ENCODE peak calls at places on chromosomes 12 and 14, in five cellular contexts. X is GM12878; F is IMR-90; J is CD8-positive, alpha-beta T cell; H is GM20000. U is an unnamed sample.
A peak's percentile ranks its signal among the peaks of the same experiment; 100 is the strongest.

GRCh38 chr12:54521291-54522062 is 23.9 kb downstream of the NCKAP1L start:
- DNase-seq in X (no peak), F (no peak), J (no peak), H (no peak), U (no peak)

GRCh38 chr12:97650242-97650641 is 187.6 kb downstream of the RMST start:
- DNase-seq in X (no peak), F (no peak), J (no peak), H (no peak), U (no peak)

GRCh38 chr12:87270894-87271293 is 758.3 kb downstream of the C12orf50 start:
- DNase-seq in X (no peak), F (peak; percentile 68), J (no peak), H (no peak), U (no peak)

GRCh38 chr14:100523131-100523530 is 64.1 kb downstream of the BEGAIN start:
- DNase-seq in X (no peak), F (no peak), J (no peak), H (no peak), U (no peak)

GRCh38 chr12:76259660-76260389 is 88.4 kb downstream of the BBS10 start:
- DNase-seq in X (no peak), F (peak; percentile 94), J (no peak), H (no peak), U (no peak)

GRCh38 chr14:39939023-39939422 is 506.8 kb upstream of the FBXO33 start:
- DNase-seq in X (no peak), F (no peak), J (no peak), H (no peak), U (no peak)

GRCh38 chr12:13000935-13001724 is 1.1 kb upstream of the HEBP1 start:
- DNase-seq in X (no peak), F (peak; percentile 32), J (peak; percentile 9), H (peak; percentile 77), U (peak; percentile 59)

GRCh38 chr12:6306599-6307220 is 3.8 kb upstream of the PLEKHG6 start:
- DNase-seq in X (no peak), F (no peak), J (no peak), H (no peak), U (no peak)

GRCh38 chr12:96986883-96987523 is 79.9 kb downstream of the NEDD1 start:
- DNase-seq in X (no peak), F (peak; percentile 7), J (no peak), H (peak; percentile 49), U (peak; percentile 44)

GRCh38 chr14:95326987-95327386 is 7.3 kb upstream of the CLMN start:
- DNase-seq in X (no peak), F (no peak), J (no peak), H (no peak), U (no peak)

GRCh38 chr14:71311061-71311460 is 403.8 kb downstream of the PCNX1 start:
- DNase-seq in X (no peak), F (no peak), J (no peak), H (no peak), U (no peak)

GRCh38 chr14:55807059-55807499 is 227.1 kb downstream of the KTN1 start:
- DNase-seq in X (no peak), F (peak; percentile 80), J (peak; percentile 66), H (no peak), U (no peak)

GRCh38 chr14:101962503-101962874 is 1.9 kb upstream of the DYNC1H1 start:
- DNase-seq in X (no peak), F (peak; percentile 93), J (no peak), H (no peak), U (no peak)

GRCh38 chr14:91361236-91361811 is 56.3 kb downstream of the CCDC88C start:
- DNase-seq in X (no peak), F (peak; percentile 34), J (no peak), H (no peak), U (no peak)

GRCh38 chr12:121590476-121591143 is 9.8 kb upstream of the KDM2B start:
- DNase-seq in X (peak; percentile 74), F (peak; percentile 69), J (peak; percentile 54), H (peak; percentile 80), U (no peak)

GRCh38 chr12:109545826-109546225 is 27.5 kb downstream of the MMAB start:
- DNase-seq in X (no peak), F (no peak), J (no peak), H (no peak), U (no peak)

GRCh38 chr14:85415015-85415712 is 114.8 kb upstream of the FLRT2 start:
- DNase-seq in X (no peak), F (peak; percentile 93), J (no peak), H (no peak), U (no peak)

GRCh38 chr12:63928305-63928704 is 83.8 kb downstream of the SRGAP1 start:
- DNase-seq in X (no peak), F (no peak), J (no peak), H (no peak), U (no peak)

GRCh38 chr12:104682790-104683279 is 226.1 kb downstream of the CHST11 start:
- DNase-seq in X (peak; percentile 51), F (no peak), J (peak; percentile 47), H (peak; percentile 64), U (no peak)

GRCh38 chr12:3965096-3965495 is 91.9 kb upstream of the PARP11 start:
- DNase-seq in X (no peak), F (no peak), J (no peak), H (no peak), U (no peak)

GRCh38 chr12:26692417-26692816 is 140.6 kb downstream of the ITPR2 start:
- DNase-seq in X (no peak), F (no peak), J (no peak), H (no peak), U (no peak)

GRCh38 chr12:109873653-109874052 is 6.7 kb downstream of the GLTP start:
- DNase-seq in X (no peak), F (peak; percentile 42), J (no peak), H (no peak), U (no peak)

GRCh38 chr14:102050625-102051024 is 36.2 kb downstream of the HSP90AA1 start:
- DNase-seq in X (no peak), F (peak; percentile 82), J (no peak), H (no peak), U (no peak)

GRCh38 chr14:28785096-28785952 is 18.7 kb downstream of the FOXG1 start:
- DNase-seq in X (no peak), F (peak; percentile 0), J (no peak), H (no peak), U (peak; percentile 49)

GRCh38 chr12:116389990-116390655 is 112.6 kb upstream of the MED13L start:
- DNase-seq in X (no peak), F (peak; percentile 98), J (no peak), H (no peak), U (no peak)

GRCh38 chr12:25337916-25338315 is 87.2 kb upstream of the KRAS start:
- DNase-seq in X (no peak), F (no peak), J (no peak), H (no peak), U (no peak)

DNA sequence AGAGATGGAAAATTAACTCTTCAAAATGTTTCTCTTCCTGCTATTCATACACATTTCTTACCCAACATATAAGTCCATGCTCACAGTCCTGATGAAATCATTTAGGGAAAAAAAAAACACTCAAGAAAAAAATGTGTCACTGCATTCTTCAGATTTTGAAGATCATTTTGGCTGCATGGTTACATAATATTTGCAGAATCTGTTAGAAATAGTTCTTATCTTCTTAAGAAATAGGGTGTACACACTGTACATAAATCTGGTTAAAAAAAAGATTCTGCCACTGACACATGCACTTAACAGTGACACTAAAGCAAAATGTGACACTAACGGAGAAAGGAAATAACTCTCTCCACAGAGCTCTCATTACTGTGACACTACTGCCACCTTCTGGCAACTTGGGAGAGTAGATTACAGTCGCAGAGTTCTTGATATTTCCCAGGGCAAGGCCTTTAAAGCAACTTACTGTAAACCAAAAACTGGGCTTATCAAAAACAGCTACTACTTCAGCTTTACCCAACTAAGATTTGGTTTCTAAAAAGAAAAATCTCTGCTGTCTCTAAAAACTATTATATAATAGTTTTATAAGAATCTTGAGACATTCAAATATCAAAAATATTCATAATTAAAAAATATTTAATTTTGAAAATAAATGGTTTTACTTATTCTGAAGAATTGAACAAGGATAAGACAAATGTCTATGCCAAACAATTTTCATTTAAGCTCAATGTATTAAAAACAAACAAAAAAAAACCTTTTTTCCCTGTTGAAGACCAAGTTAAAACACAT is 65.0 kb downstream of the SETD3 start:
- DNase-seq in X (peak; percentile 55), F (peak; percentile 82), J (peak; percentile 56), H (peak; percentile 75), U (peak; percentile 66)
- TF ChIP-seq CTCF in X (peak; percentile 75), F (peak; percentile 85), J (peak; percentile 92), H (peak; percentile 29), U (peak; percentile 68)

DNA sequence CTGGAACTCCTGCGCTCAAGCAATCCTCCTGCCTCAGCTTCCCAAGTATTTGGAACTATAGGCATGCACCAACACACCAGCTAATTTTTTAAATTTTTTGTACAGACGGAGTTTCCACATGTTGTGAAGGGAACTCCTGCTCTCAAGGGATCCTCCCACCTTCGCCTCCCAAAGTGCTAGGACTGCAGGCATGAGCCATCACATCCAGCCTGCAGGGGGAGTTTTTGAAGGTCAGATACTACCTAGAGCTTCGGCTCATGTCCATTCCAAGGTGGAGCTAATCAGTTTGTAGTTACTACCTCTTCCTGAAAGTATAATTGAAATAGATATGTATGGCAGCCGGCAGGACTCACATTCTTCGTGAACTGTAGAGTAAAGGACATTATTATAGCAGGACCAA is 3.7 kb upstream of the TAS2R19 start:
- DNase-seq in X (no peak), F (no peak), J (no peak), H (no peak), U (peak; percentile 26)
- TF ChIP-seq CTCF in X (no peak), F (no peak), J (no peak), H (no peak), U (no peak)

GRCh38 chr12:92654929-92655328 is 47.9 kb upstream of the PLEKHG7 start:
- DNase-seq in X (no peak), F (peak; percentile 43), J (no peak), H (no peak), U (no peak)

GRCh38 chr12:92649511-92650227 is 53.1 kb upstream of the PLEKHG7 start:
- DNase-seq in X (peak; percentile 67), F (peak; percentile 90), J (peak; percentile 52), H (peak; percentile 70), U (peak; percentile 63)

GRCh38 chr12:92648242-92649031 is 54.4 kb upstream of the PLEKHG7 start:
- DNase-seq in X (no peak), F (peak; percentile 14), J (no peak), H (no peak), U (no peak)

GRCh38 chr12:92650228-92650822 is 52.5 kb upstream of the PLEKHG7 start:
- DNase-seq in X (no peak), F (no peak), J (no peak), H (no peak), U (no peak)
- TF ChIP-seq CTCF in X (no peak), F (no peak), J (no peak), H (no peak), U (no peak)

DNA sequence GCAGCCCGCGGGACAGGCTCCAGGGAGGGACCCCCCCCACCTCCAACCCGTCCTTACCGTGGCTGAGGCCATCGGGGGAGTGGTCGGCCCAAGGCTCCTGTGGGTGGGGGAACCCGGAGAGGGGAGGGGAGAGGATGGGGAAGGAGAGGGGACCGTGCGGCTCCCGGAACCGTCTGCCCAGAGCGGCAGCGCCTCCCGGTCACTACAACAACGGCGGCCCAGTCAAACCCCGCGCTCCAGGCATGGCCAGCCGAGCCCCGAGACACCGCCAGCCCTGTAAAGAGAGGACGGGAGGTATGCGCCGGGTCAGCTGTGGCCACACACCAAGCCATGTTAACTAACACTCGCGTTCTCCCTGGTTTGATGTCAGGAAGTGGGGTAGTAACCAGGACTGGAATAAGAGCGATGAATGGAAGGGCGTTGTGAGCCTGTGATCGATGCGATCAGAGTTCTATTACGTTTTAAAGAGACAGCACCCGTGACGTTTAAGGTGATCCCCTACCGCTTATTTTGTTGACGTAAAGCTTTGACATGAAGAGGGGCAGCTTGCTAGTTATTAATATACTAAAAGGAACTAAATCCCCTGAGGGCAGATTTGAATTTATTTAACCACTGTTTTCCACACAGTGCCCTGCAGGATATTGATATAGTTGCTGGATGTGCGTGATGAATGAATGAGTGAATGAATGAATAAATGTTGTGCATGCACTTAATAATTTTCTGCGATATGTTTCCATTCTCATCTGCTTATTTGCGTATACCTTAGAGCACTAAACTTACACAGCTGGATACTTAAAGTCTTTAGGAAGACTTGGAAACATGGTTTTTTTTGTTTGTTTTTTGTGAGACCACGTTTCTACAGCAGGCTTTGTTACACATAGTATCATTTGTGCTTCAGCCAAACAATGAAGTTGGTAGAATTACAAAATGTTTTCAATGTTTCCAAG is at the start of gene POC1B:
- DNase-seq in X (peak; percentile 56), F (peak; percentile 77), J (peak; percentile 47), H (peak; percentile 84), U (peak; percentile 81)
- TF ChIP-seq CTCF in X (peak; percentile 10), F (no peak), J (no peak), H (no peak), U (no peak)

U was measured in endothelial cell.